ENCODE peak calls at places on chromosome 12, in six cellular contexts. X, N, U, P, I and J are unnamed samples.

GRCh38 chr12:47035459-47035858 is 44.0 kb upstream of the PCED1B start:
- DNase-seq in P (no peak), U (no peak), N (no peak), I (no peak), X (no peak), J (no peak)

GRCh38 chr12:92863255-92863654 is 65.8 kb downstream of the EEA1 start:
- DNase-seq in N (no peak), U (no peak), I (no peak), P (no peak), X (no peak), J (no peak)

GRCh38 chr12:131461096-131461495 is 249.8 kb upstream of the SFSWAP start:
- DNase-seq in N (no peak), U (no peak), P (no peak), I (no peak), X (no peak), J (no peak)

GRCh38 chr12:125071456-125071855 is 6.2 kb downstream of the AACS start:
- DNase-seq in U (no peak), N (no peak), P (no peak), I (no peak), X (no peak), J (peak; percentile 92)

GRCh38 chr12:53712059-53712643 is 15.1 kb downstream of the CALCOCO1 start:
- DNase-seq in P (no peak), X (no peak), I (no peak), N (no peak), U (no peak), J (no peak)

GRCh38 chr12:65100140-65100539 is 21.0 kb downstream of the WIF1 start:
- DNase-seq in N (no peak), U (no peak), I (no peak), P (no peak), X (no peak), J (no peak)

GRCh38 chr12:44847888-44848770 is 28.0 kb downstream of the NELL2 start:
- DNase-seq in I (no peak), N (no peak), P (peak; percentile 62), U (peak; percentile 46), X (no peak), J (no peak)

GRCh38 chr12:45583011-45583657 is 146.4 kb upstream of the ARID2 start:
- DNase-seq in X (no peak), N (no peak), P (no peak), I (no peak), U (no peak), J (no peak)

GRCh38 chr12:57811028-57811755 is 7.3 kb downstream of the AVIL start:
- DNase-seq in N (no peak), U (no peak), P (no peak), I (no peak), X (no peak), J (no peak)

GRCh38 chr12:99920561-99920960 is 64.2 kb downstream of the ANKS1B start:
- DNase-seq in P (no peak), X (no peak), N (no peak), U (no peak), I (no peak), J (no peak)

GRCh38 chr12:96522690-96523089 is 33.3 kb downstream of the CFAP54 start:
- DNase-seq in P (no peak), U (no peak), I (no peak), X (no peak), N (no peak), J (no peak)

GRCh38 chr12:42588981-42589464 is 523 bp downstream of the PRICKLE1 start:
- DNase-seq in N (peak; percentile 60), X (no peak), U (no peak), I (peak; percentile 53), P (peak; percentile 14), J (peak; percentile 5)

GRCh38 chr12:117045175-117045997 is 53.8 kb downstream of the TESC start:
- DNase-seq in P (no peak), I (no peak), U (no peak), X (no peak), N (peak; percentile 99), J (peak; percentile 85)

GRCh38 chr12:85626031-85626781 is 210.0 kb downstream of the RASSF9 start:
- DNase-seq in X (no peak), U (no peak), I (peak; percentile 81), N (no peak), P (no peak), J (no peak)

GRCh38 chr12:132578118-132578517 is 32.3 kb downstream of the LRCOL1 start:
- DNase-seq in U (no peak), N (no peak), X (no peak), I (no peak), P (no peak), J (no peak)

GRCh38 chr12:66235626-66236281 is 46.7 kb downstream of the IRAK3 start:
- DNase-seq in X (no peak), U (no peak), N (no peak), P (no peak), I (no peak), J (no peak)

GRCh38 chr12:88393017-88393767 is 187.1 kb downstream of the KITLG start:
- DNase-seq in N (no peak), X (no peak), I (peak; percentile 41), P (no peak), U (no peak), J (no peak)

GRCh38 chr12:132253698-132254480 is 75.5 kb downstream of the GALNT9 start:
- DNase-seq in I (no peak), U (no peak), P (no peak), N (no peak), X (no peak), J (no peak)

GRCh38 chr12:58011676-58012075 is 70.3 kb downstream of the ATP23 start:
- DNase-seq in X (no peak), P (no peak), U (no peak), N (no peak), I (no peak), J (no peak)

GRCh38 chr12:119369907-119370546 is 35.5 kb downstream of the CCDC60 start:
- DNase-seq in U (no peak), X (no peak), P (no peak), I (no peak), N (peak; percentile 90), J (peak; percentile 97)

GRCh38 chr12:113359133-113359938 is 949 bp downstream of the PLBD2 start:
- DNase-seq in X (no peak), P (no peak), N (no peak), U (no peak), I (peak; percentile 42), J (no peak)

GRCh38 chr12:116818341-116818856 is 62.8 kb downstream of the HRK start:
- DNase-seq in X (no peak), U (no peak), P (peak; percentile 6), N (peak; percentile 35), I (peak; percentile 20), J (no peak)

GRCh38 chr12:57299514-57300016 is 48.6 kb upstream of the STAC3 start:
- DNase-seq in I (no peak), X (no peak), N (peak; percentile 55), U (no peak), P (no peak), J (peak; percentile 75)

GRCh38 chr12:32804301-32804700 is 48.6 kb upstream of the YARS2 start:
- DNase-seq in N (no peak), P (no peak), I (no peak), U (no peak), X (no peak), J (no peak)

GRCh38 chr12:112431965-112432364 is 13.2 kb downstream of the PTPN11 start:
- DNase-seq in U (no peak), P (no peak), I (no peak), N (no peak), X (no peak), J (no peak)

GRCh38 chr12:113525066-113525465 is 53.4 kb upstream of the LHX5 start:
- DNase-seq in N (no peak), P (no peak), U (no peak), I (no peak), X (no peak), J (no peak)

GRCh38 chr12:25248137-25248536 is 2.6 kb downstream of the KRAS start:
- DNase-seq in P (no peak), U (no peak), I (no peak), X (no peak), N (no peak), J (no peak)

GRCh38 chr12:85835810-85836715 is at the start of gene RASSF9:
- DNase-seq in I (peak; percentile 30), N (no peak), X (no peak), U (no peak), P (no peak), J (no peak)

GRCh38 chr12:21940549-21940948 is 677 bp downstream of the ABCC9 start:
- DNase-seq in N (no peak), X (no peak), P (no peak), U (no peak), I (peak; percentile 5), J (no peak)

GRCh38 chr12:116199160-116199559 is 78.3 kb downstream of the MED13L start:
- DNase-seq in P (no peak), I (no peak), U (no peak), N (no peak), X (no peak), J (no peak)

GRCh38 chr12:117908411-117908810 is 60.4 kb downstream of the KSR2 start:
- DNase-seq in U (no peak), X (no peak), P (no peak), I (no peak), N (no peak), J (no peak)

GRCh38 chr12:94225506-94225905 is 77.1 kb downstream of the PLXNC1 start:
- DNase-seq in I (no peak), U (no peak), X (no peak), N (no peak), P (no peak), J (no peak)

GRCh38 chr12:3750616-3751015 is 2.3 kb downstream of the CRACR2A start:
- DNase-seq in X (no peak), I (no peak), P (no peak), U (no peak), N (no peak), J (no peak)

GRCh38 chr12:81542621-81543020 is 216.5 kb downstream of the PPFIA2 start:
- DNase-seq in X (no peak), P (no peak), U (no peak), I (no peak), N (no peak), J (no peak)

GRCh38 chr12:102816816-102817434 is 100.1 kb downstream of the PAH start:
- DNase-seq in U (no peak), I (peak; percentile 28), P (no peak), X (no peak), N (peak; percentile 66), J (peak; percentile 15)

GRCh38 chr12:33438890-33439586 is 581 bp downstream of the SYT10 start:
- DNase-seq in U (no peak), X (no peak), I (no peak), P (no peak), N (peak; percentile 66), J (peak; percentile 17)